ENCODE peak calls at places on chromosomes 16 and 17, in nine cellular contexts. U, J, P, D, Q, Z, C, G and O are unnamed samples.
A peak's percentile ranks its signal among the peaks of the same experiment; 100 is the strongest.

GRCh38 chr16:57226701-57227621 is 18.1 kb upstream of the ARL2BP start:
- DNase-seq in C (no peak), J (no peak), U (no peak), Z (no peak), G (no peak), Q (no peak), P (no peak), D (no peak), O (no peak)

GRCh38 chr16:82456683-82457082 is 170.1 kb upstream of the CDH13 start:
- DNase-seq in G (peak; percentile 20), Q (peak; percentile 59), D (peak; percentile 36), C (peak; percentile 69), J (peak; percentile 63), Z (no peak), U (peak; percentile 41), P (peak; percentile 76), O (peak; percentile 61)

GRCh38 chr16:72952404-72953301 is 95.3 kb downstream of the ZFHX3 start:
- DNase-seq in G (no peak), P (no peak), U (peak; percentile 90), Z (no peak), J (no peak), Q (no peak), C (no peak), D (peak; percentile 89), O (no peak)

GRCh38 chr17:50466371-50467113 is 2.1 kb downstream of the CHAD start:
- DNase-seq in C (peak; percentile 84), G (no peak), D (no peak), Q (no peak), P (no peak), Z (no peak), U (no peak), J (no peak), O (no peak)

GRCh38 chr17:6756425-6757012 is 673 bp downstream of the XAF1 start:
- DNase-seq in Z (no peak), Q (no peak), C (no peak), D (no peak), G (no peak), J (peak; percentile 18), P (no peak), U (no peak), O (no peak)

GRCh38 chr16:78503501-78504110 is 404.2 kb downstream of the WWOX start:
- DNase-seq in C (peak; percentile 61), J (peak; percentile 72), U (peak; percentile 49), G (no peak), Q (peak; percentile 62), D (peak; percentile 11), Z (no peak), P (peak; percentile 34), O (peak; percentile 38)

GRCh38 chr17:5509482-5509881 is 23.1 kb downstream of the MIS12 start:
- DNase-seq in Z (no peak), P (no peak), C (no peak), J (no peak), D (peak; percentile 92), G (no peak), U (peak; percentile 65), Q (no peak), O (no peak)

GRCh38 chr16:81575307-81575706 is 130.7 kb downstream of the CMIP start:
- DNase-seq in Z (no peak), Q (no peak), D (no peak), C (no peak), G (no peak), J (no peak), U (no peak), P (no peak), O (no peak)

GRCh38 chr17:8740486-8740885 is 4.2 kb downstream of the CCDC42 start:
- DNase-seq in C (no peak), Z (no peak), J (no peak), G (no peak), Q (no peak), D (no peak), P (no peak), U (no peak), O (peak; percentile 37)

DNA sequence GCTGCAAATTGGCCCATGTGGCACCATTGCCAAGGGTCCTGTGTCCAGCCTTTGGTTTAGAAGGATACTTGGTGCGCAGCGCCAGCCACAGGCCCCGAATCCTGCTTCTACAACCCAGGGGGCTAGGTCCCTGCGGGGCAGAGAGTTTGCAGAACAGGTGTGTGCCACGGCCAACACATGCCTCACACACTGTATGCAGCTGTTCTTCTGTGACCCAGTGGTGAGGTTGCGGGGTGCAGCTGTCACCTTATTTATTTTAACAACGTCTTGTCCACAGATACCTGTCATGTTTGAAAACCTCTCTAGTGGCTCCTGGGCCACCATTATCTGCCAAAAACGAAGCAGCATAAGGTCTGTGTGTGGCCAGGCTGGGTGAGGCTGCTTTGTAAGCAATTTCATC is 11.6 kb downstream of the CBFA2T3 start:
- DNase-seq in Z (no peak), D (no peak), U (no peak), P (no peak), Q (no peak), C (no peak), G (no peak), J (no peak), O (no peak)
- TF ChIP-seq CTCF in Z (no peak), D (no peak), U (no peak), P (no peak), Q (no peak), C (no peak), G (no peak), J (no peak), O (no peak)

GRCh38 chr16:19907161-19907992 is 22.7 kb upstream of the GPRC5B start:
- DNase-seq in J (peak; percentile 70), P (peak; percentile 87), D (peak; percentile 64), G (peak; percentile 51), Q (peak; percentile 56), Z (no peak), C (peak; percentile 79), U (peak; percentile 71), O (peak; percentile 72)
- TF ChIP-seq CTCF in J (peak; percentile 90), P (peak; percentile 95), D (peak; percentile 95), G (peak; percentile 97), Q (peak; percentile 80), Z (peak; percentile 74), C (peak; percentile 91), U (peak; percentile 99), O (peak; percentile 98)

GRCh38 chr17:46195217-46195855 is 2.1 kb upstream of the KANSL1 start:
- DNase-seq in Z (no peak), P (no peak), D (no peak), U (no peak), Q (no peak), C (no peak), G (no peak), J (peak; percentile 45), O (no peak)
- TF ChIP-seq CTCF in Z (no peak), P (no peak), D (no peak), U (no peak), Q (no peak), C (no peak), G (no peak), J (no peak), O (no peak)

GRCh38 chr17:75855310-75856061 is at the start of gene WBP2:
- DNase-seq in P (peak; percentile 96), J (peak; percentile 100), Z (peak; percentile 100), C (peak; percentile 98), U (peak; percentile 100), Q (peak; percentile 99), G (peak; percentile 97), D (peak; percentile 100), O (peak; percentile 99)
- TF ChIP-seq CTCF in P (no peak), J (no peak), Z (peak; percentile 29), C (peak; percentile 29), U (peak; percentile 44), Q (peak; percentile 3), G (peak; percentile 59), D (peak; percentile 27), O (no peak)

DNA sequence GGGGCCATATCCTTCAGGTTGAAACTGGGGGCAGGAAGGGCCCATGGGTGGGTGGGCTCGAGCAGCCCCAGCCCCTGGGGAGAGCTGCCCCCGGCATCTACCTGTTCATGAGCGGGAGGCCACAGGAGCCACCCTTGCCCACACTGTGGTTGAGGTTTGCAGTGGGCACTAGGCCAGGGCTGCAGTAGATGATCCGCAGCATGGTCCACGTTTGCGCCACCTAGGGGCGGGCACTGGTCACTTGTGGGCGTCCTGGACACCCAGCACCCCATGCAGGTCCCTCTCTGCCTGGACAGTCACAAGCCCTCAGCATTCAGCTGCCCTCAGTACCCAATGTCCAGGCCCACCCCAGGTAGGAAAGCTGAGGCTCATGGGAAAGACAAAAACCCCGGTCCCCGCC is 1.8 kb upstream of the JMJD8 start:
- DNase-seq in C (peak; percentile 76), Z (no peak), U (peak; percentile 36), J (peak; percentile 56), D (peak; percentile 13), G (no peak), Q (no peak), P (peak; percentile 67), O (no peak)
- TF ChIP-seq CTCF in C (no peak), Z (no peak), U (peak; percentile 57), J (peak; percentile 50), D (peak; percentile 35), G (peak; percentile 45), Q (no peak), P (peak; percentile 59), O (peak; percentile 42)

DNA sequence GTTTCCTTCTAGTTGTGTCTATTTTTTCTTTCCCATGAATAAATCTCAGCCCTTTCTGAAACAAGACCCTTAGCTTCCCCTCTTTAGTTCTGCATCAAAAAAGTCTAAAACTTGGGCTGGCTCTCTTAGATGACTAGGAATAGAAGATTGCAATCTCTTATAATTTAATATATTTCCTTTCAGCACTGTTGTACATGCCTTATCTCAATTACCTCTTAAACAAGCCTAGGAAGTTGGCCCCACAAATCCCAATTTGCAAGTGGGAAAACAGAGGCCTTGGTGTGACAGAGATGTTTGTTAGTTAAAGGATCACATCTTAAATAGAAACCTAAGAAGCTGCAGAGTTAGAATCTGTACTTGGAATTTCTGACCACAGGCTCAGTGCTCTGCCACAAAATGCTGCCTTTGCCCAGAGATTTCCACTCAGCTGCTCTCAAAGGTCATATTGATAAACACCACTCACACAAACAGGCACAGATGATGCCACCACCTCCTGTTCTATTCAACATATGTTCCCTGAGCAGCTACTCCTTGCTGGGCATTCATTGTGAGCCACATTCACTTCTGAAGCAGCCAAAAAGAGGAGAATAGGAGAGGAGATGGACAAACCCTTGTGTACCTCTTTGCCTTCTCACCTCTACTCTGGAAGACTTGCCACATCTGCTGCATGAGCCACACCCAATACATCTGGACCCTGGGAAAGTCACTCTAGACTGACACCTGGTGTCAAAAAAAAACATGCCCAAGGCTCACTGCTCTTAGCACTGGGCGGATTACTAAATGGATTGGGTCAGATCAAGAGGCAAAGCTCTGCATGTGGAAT is 5.5 kb downstream of the CCDC182 start:
- DNase-seq in U (no peak), Q (no peak), Z (no peak), D (no peak), J (peak; percentile 43), G (no peak), P (no peak), C (no peak), O (peak; percentile 50)
- TF ChIP-seq CTCF in U (peak; percentile 37), Q (no peak), Z (no peak), D (peak; percentile 21), J (peak; percentile 51), G (peak; percentile 53), P (peak; percentile 22), C (no peak), O (peak; percentile 55)